ENCODE peak calls at places on chromosomes 7 and 10, in five cellular contexts. O is astrocyte, T is A673, B is tibial nerve, V is transverse colon. A is an unnamed sample.

GRCh38 chr7:80923211-80923612 is 4.4 kb upstream of the SEMA3C start:
- DNase-seq in O (no peak), T (peak; percentile 35), B (no peak), V (no peak), A (no peak)

GRCh38 chr10:52092390-52092789 is 221.7 kb upstream of the DKK1 start:
- DNase-seq in O (no peak), T (no peak), B (no peak), V (no peak), A (no peak)

GRCh38 chr10:34800624-34801023 is 14.5 kb downstream of the PARD3 start:
- DNase-seq in O (no peak), T (no peak), B (no peak), V (no peak), A (no peak)

GRCh38 chr7:55431898-55432297 is 66.8 kb downstream of the LANCL2 start:
- DNase-seq in O (no peak), T (no peak), B (no peak), V (peak; percentile 58), A (no peak)

GRCh38 chr7:130921391-130922180 is 187.6 kb upstream of the KLF14 start:
- DNase-seq in O (peak; percentile 97), T (peak; percentile 65), B (peak; percentile 57), V (peak; percentile 61), A (peak; percentile 73)

GRCh38 chr7:56092789-56093531 is at the start of gene PHKG1:
- DNase-seq in O (peak; percentile 72), T (peak; percentile 45), B (peak; percentile 56), V (peak; percentile 67), A (peak; percentile 83)

GRCh38 chr7:124959676-124960075 is 30.1 kb upstream of the POT1 start:
- DNase-seq in O (peak; percentile 69), T (no peak), B (no peak), V (no peak), A (no peak)

GRCh38 chr10:84407390-84408049 is 79.1 kb downstream of the CCSER2 start:
- DNase-seq in O (no peak), T (no peak), B (no peak), V (no peak), A (no peak)

GRCh38 chr10:102422586-102423129 is 2.0 kb downstream of the FBXL15 start:
- DNase-seq in O (peak; percentile 45), T (peak; percentile 61), B (peak; percentile 64), V (peak; percentile 90), A (peak; percentile 59)

GRCh38 chr7:135213831-135214230 is 2.5 kb upstream of the WDR91 start:
- DNase-seq in O (no peak), T (no peak), B (no peak), V (no peak), A (no peak)

GRCh38 chr7:22859676-22860290 is 37.1 kb upstream of the TOMM7 start:
- DNase-seq in O (peak; percentile 81), T (no peak), B (no peak), V (no peak), A (no peak)

GRCh38 chr7:114530074-114530611 is 115.5 kb downstream of the FOXP2 start:
- DNase-seq in O (peak; percentile 8), T (no peak), B (no peak), V (no peak), A (no peak)

GRCh38 chr10:78401882-78402367 is 368.3 kb downstream of the RPS24 start:
- DNase-seq in O (no peak), T (peak; percentile 92), B (no peak), V (no peak), A (no peak)

GRCh38 chr7:80967536-80968297 is 48.9 kb upstream of the SEMA3C start:
- DNase-seq in O (peak; percentile 71), T (no peak), B (no peak), V (no peak), A (no peak)

GRCh38 chr7:5702876-5703571 is 78.4 kb downstream of the RNF216 start:
- DNase-seq in O (peak; percentile 75), T (no peak), B (no peak), V (no peak), A (peak; percentile 90)

GRCh38 chr10:12531305-12531738 is 182.0 kb downstream of the CAMK1D start:
- DNase-seq in O (no peak), T (peak; percentile 70), B (peak; percentile 20), V (peak; percentile 29), A (no peak)

GRCh38 chr10:53135897-53136253 is 363.3 kb upstream of the MBL2 start:
- DNase-seq in O (no peak), T (no peak), B (no peak), V (no peak), A (no peak)

GRCh38 chr10:51867956-51868355 is 168.6 kb upstream of the CSTF2T start:
- DNase-seq in O (peak; percentile 93), T (no peak), B (no peak), V (no peak), A (no peak)

GRCh38 chr10:114350751-114351150 is 53.6 kb downstream of the AFAP1L2 start:
- DNase-seq in O (no peak), T (no peak), B (no peak), V (no peak), A (no peak)

GRCh38 chr7:97982647-97983046 is 7.3 kb downstream of the OCM2 start:
- DNase-seq in O (no peak), T (no peak), B (no peak), V (no peak), A (no peak)

GRCh38 chr7:29091722-29092121 is 54.6 kb downstream of the CPVL start:
- DNase-seq in O (no peak), T (no peak), B (no peak), V (no peak), A (no peak)

GRCh38 chr7:107879400-107880035 is 11.5 kb upstream of the DLD start:
- DNase-seq in O (peak; percentile 44), T (peak; percentile 73), B (peak; percentile 51), V (peak; percentile 46), A (no peak)

GRCh38 chr10:4829954-4830353 is 3.9 kb downstream of the AKR1E2 start:
- DNase-seq in O (no peak), T (no peak), B (no peak), V (no peak), A (no peak)

GRCh38 chr10:4721994-4722753 is 103.8 kb upstream of the AKR1E2 start:
- DNase-seq in O (no peak), T (no peak), B (peak; percentile 59), V (no peak), A (no peak)

GRCh38 chr7:2025188-2025587 is 207.6 kb downstream of the MAD1L1 start:
- DNase-seq in O (no peak), T (no peak), B (no peak), V (no peak), A (no peak)

GRCh38 chr10:102170602-102171001 is 18.4 kb downstream of the NOLC1 start:
- DNase-seq in O (no peak), T (no peak), B (no peak), V (no peak), A (no peak)

GRCh38 chr7:113122657-113123252 is 4.4 kb upstream of the SMIM30 start:
- DNase-seq in O (no peak), T (no peak), B (no peak), V (no peak), A (no peak)

GRCh38 chr7:139451638-139452037 is 31.8 kb downstream of the KLRG2 start:
- DNase-seq in O (peak; percentile 52), T (no peak), B (no peak), V (no peak), A (no peak)

GRCh38 chr10:1242975-1243374 is 186.8 kb downstream of the WDR37 start:
- DNase-seq in O (no peak), T (no peak), B (no peak), V (no peak), A (no peak)
- H3K27ac ChIP-seq in O (no peak overlapping the region), T (no peak overlapping the region), B (no peak overlapping the region), V (no peak overlapping the region), A (no peak overlapping the region)

GRCh38 chr7:79778786-79779382 is 325.4 kb upstream of the MAGI2 start:
- DNase-seq in O (peak; percentile 91), T (no peak), B (no peak), V (no peak), A (no peak)
- H3K27ac ChIP-seq in O (peak overlapping the region; percentile 18), T (no peak overlapping the region), B (no peak overlapping the region), V (no peak overlapping the region), A (no peak overlapping the region)

DNA sequence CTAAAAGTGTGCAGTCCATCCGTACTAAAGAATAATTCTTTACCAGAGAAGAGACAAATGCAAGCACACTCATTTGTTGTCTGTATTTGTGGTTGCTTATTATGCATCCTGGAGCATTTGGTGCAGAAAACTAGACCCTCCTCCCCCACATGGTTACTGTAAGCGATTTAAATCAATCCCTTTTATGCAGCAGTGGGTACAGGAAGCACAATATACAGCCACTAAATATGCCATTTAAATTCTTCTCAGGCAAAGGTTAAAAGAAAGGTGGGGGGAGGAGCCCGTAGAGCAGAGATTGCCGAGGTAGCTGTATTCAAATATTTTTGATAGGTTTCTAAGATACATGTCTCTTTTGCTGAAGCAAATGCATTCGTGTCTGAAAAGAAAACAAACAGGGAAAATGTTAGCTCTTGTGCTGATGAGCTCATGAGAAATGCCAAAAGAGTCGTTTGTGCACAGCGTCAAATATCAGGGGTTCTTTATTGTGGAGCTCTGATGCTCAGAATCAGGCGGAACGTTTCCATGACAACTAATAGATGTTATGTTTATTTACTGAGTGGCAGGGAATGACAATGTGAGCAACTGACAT is 131.3 kb upstream of the NPVF start:
- DNase-seq in O (no peak), T (no peak), B (no peak), V (no peak), A (no peak)
- H3K27ac ChIP-seq in O (no peak overlapping the region), T (no peak overlapping the region), B (no peak overlapping the region), V (peak overlapping the region; percentile 2), A (peak overlapping the region; percentile 84)

DNA sequence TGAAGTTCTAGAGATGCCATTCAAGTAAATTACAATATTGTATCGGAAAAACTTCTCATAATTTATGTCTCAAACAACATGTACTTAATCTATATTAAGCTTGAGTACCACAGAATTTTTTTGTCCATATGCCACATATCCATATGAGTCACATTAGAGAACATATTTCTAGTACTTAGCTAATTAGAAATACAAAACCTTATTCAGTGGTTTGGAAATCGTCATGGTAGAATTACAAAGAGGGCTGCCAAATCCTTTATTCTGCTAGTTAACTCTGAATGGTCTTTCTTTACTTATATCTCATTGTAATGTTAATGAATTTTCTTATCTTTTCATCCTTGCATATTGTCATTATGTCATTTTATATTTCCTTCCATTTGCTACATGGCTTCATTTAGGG is 9.0 kb upstream of the VIM start:
- DNase-seq in O (peak; percentile 84), T (peak; percentile 76), B (no peak), V (no peak), A (no peak)
- H3K27ac ChIP-seq in O (peak overlapping the region; percentile 99), T (peak overlapping the region; percentile 35), B (no peak overlapping the region), V (no peak overlapping the region), A (no peak overlapping the region)

GRCh38 chr7:44324204-44325126 is 929 bp downstream of the CAMK2B start:
- DNase-seq in O (no peak), T (no peak), B (no peak), V (no peak), A (no peak)

GRCh38 chr7:44321796-44322195 is 3.6 kb downstream of the CAMK2B start:
- DNase-seq in O (no peak), T (no peak), B (no peak), V (no peak), A (no peak)

GRCh38 chr7:44323381-44324203 is 1.8 kb downstream of the CAMK2B start:
- DNase-seq in O (no peak), T (no peak), B (no peak), V (no peak), A (no peak)

GRCh38 chr7:44320794-44321371 is 4.5 kb downstream of the CAMK2B start:
- DNase-seq in O (no peak), T (no peak), B (no peak), V (no peak), A (no peak)

GRCh38 chr7:44322631-44323363 is 2.6 kb downstream of the CAMK2B start:
- DNase-seq in O (no peak), T (no peak), B (no peak), V (no peak), A (no peak)
- H3K27ac ChIP-seq in O (no peak overlapping the region), T (no peak overlapping the region), B (no peak overlapping the region), V (no peak overlapping the region), A (no peak overlapping the region)

A was measured in substantia nigra.